ENCODE peak calls at places on chromosomes 5 and 9, in five cellular contexts. K, B, X, H and R are unnamed samples.

GRCh38 chr5:157180374-157181264 is at the start of gene ITK:
- DNase-seq in X (no peak), H (no peak), K (no peak), B (no peak), R (no peak)

GRCh38 chr9:89951671-89952070 is 346.9 kb downstream of the GADD45G start:
- DNase-seq in H (no peak), K (no peak), X (no peak), B (no peak), R (no peak)

GRCh38 chr5:109654455-109654854 is 35.3 kb upstream of the MAN2A1 start:
- DNase-seq in X (no peak), H (no peak), B (no peak), K (no peak), R (no peak)

GRCh38 chr5:40755093-40755406 is 711 bp downstream of the TTC33 start:
- DNase-seq in X (peak; percentile 66), B (peak; percentile 74), H (peak; percentile 58), K (peak; percentile 49), R (no peak)

GRCh38 chr5:42745856-42746255 is 10.8 kb upstream of the CCDC152 start:
- DNase-seq in B (no peak), K (no peak), H (no peak), X (no peak), R (no peak)

GRCh38 chr9:112819635-112820496 is 69.3 kb downstream of the SNX30 start:
- DNase-seq in H (peak; percentile 32), B (peak; percentile 58), X (peak; percentile 67), K (peak; percentile 26), R (no peak)

GRCh38 chr5:141779642-141780041 is 97.6 kb upstream of the ARAP3 start:
- DNase-seq in K (no peak), X (no peak), B (no peak), H (no peak), R (no peak)

GRCh38 chr9:135702002-135702721 is at the start of gene KCNT1:
- DNase-seq in H (peak; percentile 96), B (peak; percentile 99), X (no peak), K (no peak), R (no peak)

GRCh38 chr5:4204616-4205151 is 609.1 kb downstream of the IRX1 start:
- DNase-seq in H (no peak), X (no peak), K (no peak), B (no peak), R (no peak)

GRCh38 chr9:75907863-75908262 is 17.4 kb downstream of the PCSK5 start:
- DNase-seq in H (no peak), B (no peak), K (no peak), X (no peak), R (no peak)

GRCh38 chr5:61964199-61964598 is 341.8 kb upstream of the KIF2A start:
- DNase-seq in H (no peak), X (no peak), K (no peak), B (no peak), R (no peak)

GRCh38 chr5:144309265-144309664 is 138.6 kb downstream of the KCTD16 start:
- DNase-seq in X (peak; percentile 12), H (no peak), B (no peak), K (no peak), R (no peak)

GRCh38 chr9:121240394-121241145 is 27.4 kb upstream of the GSN start:
- DNase-seq in H (no peak), X (no peak), B (no peak), K (no peak), R (no peak)

GRCh38 chr5:92835712-92836111 is 745.3 kb downstream of the NR2F1-AS1 start:
- DNase-seq in B (no peak), H (no peak), X (no peak), K (no peak), R (no peak)

GRCh38 chr5:34929150-34929719 is at the start of gene DNAJC21:
- DNase-seq in B (peak; percentile 98), K (peak; percentile 88), H (peak; percentile 98), X (peak; percentile 92), R (peak; percentile 94)

GRCh38 chr9:77224750-77225312 is 47.5 kb downstream of the VPS13A start:
- DNase-seq in X (no peak), B (no peak), K (no peak), H (no peak), R (no peak)

GRCh38 chr9:127767909-127768331 is 10.5 kb downstream of the SH2D3C start:
- DNase-seq in B (peak; percentile 57), K (no peak), X (no peak), H (no peak), R (no peak)

GRCh38 chr5:134099288-134099872 is 15.1 kb upstream of the TCF7 start:
- DNase-seq in K (no peak), X (no peak), B (no peak), H (no peak), R (no peak)

GRCh38 chr9:125522328-125522725 is 184.7 kb downstream of the MAPKAP1 start:
- DNase-seq in H (no peak), K (no peak), B (no peak), X (no peak), R (no peak)

GRCh38 chr9:116687762-116688160 is 656 bp downstream of the TRIM32 start:
- DNase-seq in H (peak; percentile 20), K (no peak), B (no peak), X (no peak), R (no peak)

GRCh38 chr9:88826181-88826580 is 165.1 kb upstream of the S1PR3 start:
- DNase-seq in K (no peak), H (no peak), B (no peak), X (no peak), R (no peak)

GRCh38 chr5:65883461-65883860 is 42.9 kb upstream of the ERBIN start:
- DNase-seq in H (no peak), B (no peak), X (no peak), K (no peak), R (no peak)

GRCh38 chr9:137254624-137255447 is at the start of gene NELFB:
- DNase-seq in X (peak; percentile 76), H (peak; percentile 98), B (peak; percentile 100), K (peak; percentile 46), R (peak; percentile 99)

DNA sequence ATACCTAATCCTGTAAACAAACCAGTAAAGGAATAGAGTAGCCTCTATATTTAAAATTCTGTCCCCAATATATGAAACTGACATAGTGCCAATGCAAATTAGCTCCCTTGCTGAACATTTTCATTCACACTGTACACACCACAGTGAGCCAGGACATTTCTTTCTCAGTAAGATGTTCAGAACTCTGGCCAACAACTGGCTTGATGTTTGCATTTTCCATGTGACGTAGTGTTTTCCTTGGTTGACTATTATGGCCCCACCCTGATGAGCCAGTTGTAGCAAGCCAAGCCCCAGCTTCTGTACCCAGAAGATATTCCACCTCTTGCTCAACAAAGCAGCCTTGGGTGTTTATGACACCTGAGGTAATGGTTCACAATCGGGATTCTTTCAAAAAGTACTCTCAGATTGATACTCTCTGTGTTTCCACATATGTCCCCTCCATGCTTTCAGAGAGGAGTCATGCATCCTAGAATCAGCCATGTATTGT is 17.7 kb upstream of the ANXA1 start:
- DNase-seq in K (peak; percentile 42), B (no peak), H (no peak), X (no peak), R (no peak)
- H3K9ac ChIP-seq in K (no peak overlapping the region), B (no peak overlapping the region), H (no peak overlapping the region), X (no peak overlapping the region), R (no peak overlapping the region)

DNA sequence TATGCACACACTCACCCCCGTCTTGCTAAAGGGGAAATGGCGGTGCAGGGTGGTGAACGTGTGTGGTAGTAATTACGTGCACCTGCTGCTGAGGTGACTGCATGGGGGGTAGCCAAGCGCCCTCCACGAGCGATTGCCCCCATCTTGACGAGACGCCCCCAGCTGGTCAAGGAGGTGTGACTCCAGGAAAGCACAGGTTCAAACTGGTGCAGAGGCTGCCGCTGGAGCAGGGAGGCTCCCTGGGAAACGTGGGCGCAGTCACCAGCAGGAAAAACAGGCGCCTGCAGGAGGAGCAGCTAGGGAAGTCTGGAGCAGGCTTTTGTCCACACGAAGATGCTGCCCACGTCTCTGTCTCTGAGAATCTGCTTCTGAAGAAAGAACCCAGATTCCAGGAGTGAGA is 64.8 kb downstream of the IRX2 start:
- DNase-seq in H (no peak), B (no peak), K (no peak), X (no peak), R (no peak)
- TF ChIP-seq TAF1 in H (no peak), B (no peak), K (no peak), X (no peak), R (no peak)

GRCh38 chr9:14417230-14417629 is 103.3 kb upstream of the NFIB start:
- DNase-seq in B (no peak), H (no peak), K (no peak), X (no peak), R (no peak)

GRCh38 chr9:14421291-14421690 is 107.3 kb upstream of the NFIB start:
- DNase-seq in B (no peak), H (no peak), K (no peak), X (no peak), R (no peak)

GRCh38 chr9:14415947-14416346 is 102.0 kb upstream of the NFIB start:
- DNase-seq in K (no peak), X (no peak), B (no peak), H (no peak), R (no peak)

GRCh38 chr9:14419302-14419937 is 105.5 kb upstream of the NFIB start:
- DNase-seq in B (no peak), X (no peak), H (no peak), K (no peak), R (no peak)

GRCh38 chr9:14418262-14419200 is 104.6 kb upstream of the NFIB start:
- DNase-seq in B (no peak), K (no peak), H (no peak), X (no peak), R (no peak)
- H3K9ac ChIP-seq in B (no peak overlapping the region), K (no peak overlapping the region), H (no peak overlapping the region), X (no peak overlapping the region), R (no peak overlapping the region)

DNA sequence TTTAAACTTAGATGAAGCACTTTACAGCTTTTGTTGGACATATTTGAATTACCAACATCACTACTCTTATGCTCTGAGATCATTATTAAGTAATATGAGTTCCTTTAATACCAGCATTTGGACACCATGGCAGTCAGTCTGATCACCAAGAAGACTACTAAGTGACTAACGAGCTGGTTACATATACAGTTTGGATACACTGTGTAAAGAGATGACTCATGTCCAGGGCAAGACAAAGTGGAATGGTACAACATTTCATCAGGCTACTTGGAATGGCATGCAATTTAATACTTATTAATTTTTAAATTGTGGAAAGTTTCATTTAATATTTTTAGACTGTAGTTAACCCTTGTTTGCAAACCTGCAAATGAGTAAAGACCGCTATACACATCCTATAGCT is 237.4 kb upstream of the PRDM9 start:
- DNase-seq in X (no peak), H (no peak), B (no peak), K (no peak), R (no peak)
- TF ChIP-seq TAF1 in X (no peak), H (no peak), B (no peak), K (no peak), R (no peak)

GRCh38 chr9:215631-216155 is 1.0 kb downstream of the DOCK8 start:
- DNase-seq in X (no peak), B (no peak), K (no peak), H (no peak), R (no peak)
- H3K9ac ChIP-seq in X (no peak overlapping the region), B (no peak overlapping the region), K (peak overlapping the region; percentile 63), H (peak overlapping the region; percentile 84), R (no peak overlapping the region)